ENCODE peak calls at places on chromosome 4, in seven cellular contexts. One of them, this sample, is unnamed.

GRCh38 chr4:100063355-100063754 is 113.3 kb upstream of the H2AZ1 start:
- DNase-seq in right lobe of liver: no peak
- DNase-seq in HCT116: no peak
- DNase-seq in heart left ventricle: no peak
- DNase-seq in ovary: no peak
- DNase-seq in body of pancreas: no peak
- DNase-seq in GM12878: no peak
- DNase-seq in this sample: no peak

GRCh38 chr4:121863787-121864186 is 6.5 kb downstream of the BBS7 start:
- DNase-seq in right lobe of liver: no peak
- DNase-seq in HCT116: no peak
- DNase-seq in heart left ventricle: no peak
- DNase-seq in ovary: no peak
- DNase-seq in body of pancreas: no peak
- DNase-seq in GM12878: no peak
- DNase-seq in this sample: no peak

GRCh38 chr4:47926667-47927258 is 12.4 kb upstream of the NFXL1 start:
- DNase-seq in right lobe of liver: peak; percentile 44
- DNase-seq in HCT116: peak; percentile 43
- DNase-seq in heart left ventricle: peak; percentile 33
- DNase-seq in ovary: peak; percentile 45
- DNase-seq in body of pancreas: peak; percentile 60
- DNase-seq in GM12878: no peak
- DNase-seq in this sample: no peak

GRCh38 chr4:139934336-139934735 is 219.6 kb downstream of the MAML3 start:
- DNase-seq in right lobe of liver: no peak
- DNase-seq in HCT116: no peak
- DNase-seq in heart left ventricle: no peak
- DNase-seq in ovary: peak; percentile 49
- DNase-seq in body of pancreas: no peak
- DNase-seq in GM12878: no peak
- DNase-seq in this sample: no peak

GRCh38 chr4:73870778-73871177 is 1.6 kb downstream of the CXCL1 start:
- DNase-seq in right lobe of liver: no peak
- DNase-seq in HCT116: no peak
- DNase-seq in heart left ventricle: no peak
- DNase-seq in ovary: no peak
- DNase-seq in body of pancreas: no peak
- DNase-seq in GM12878: no peak
- DNase-seq in this sample: no peak

GRCh38 chr4:136009258-136009832 is 1522.9 kb downstream of the PCDH18 start:
- DNase-seq in right lobe of liver: no peak
- DNase-seq in HCT116: no peak
- DNase-seq in heart left ventricle: no peak
- DNase-seq in ovary: no peak
- DNase-seq in body of pancreas: no peak
- DNase-seq in GM12878: no peak
- DNase-seq in this sample: no peak

GRCh38 chr4:94746746-94747145 is 11.0 kb upstream of the BMPR1B start:
- DNase-seq in right lobe of liver: no peak
- DNase-seq in HCT116: no peak
- DNase-seq in heart left ventricle: no peak
- DNase-seq in ovary: no peak
- DNase-seq in body of pancreas: no peak
- DNase-seq in GM12878: no peak
- DNase-seq in this sample: no peak

GRCh38 chr4:48258845-48259397 is 10.7 kb downstream of the TEC start:
- DNase-seq in right lobe of liver: no peak
- DNase-seq in HCT116: no peak
- DNase-seq in heart left ventricle: no peak
- DNase-seq in ovary: no peak
- DNase-seq in body of pancreas: no peak
- DNase-seq in GM12878: no peak
- DNase-seq in this sample: no peak

GRCh38 chr4:139083533-139084424 is 68.2 kb downstream of the NOCT start:
- DNase-seq in right lobe of liver: peak; percentile 75
- DNase-seq in HCT116: peak; percentile 86
- DNase-seq in heart left ventricle: peak; percentile 89
- DNase-seq in ovary: peak; percentile 93
- DNase-seq in body of pancreas: peak; percentile 90
- DNase-seq in GM12878: peak; percentile 62
- DNase-seq in this sample: peak; percentile 94

GRCh38 chr4:152090543-152090942 is 329.7 kb upstream of the GATB start:
- DNase-seq in right lobe of liver: no peak
- DNase-seq in HCT116: no peak
- DNase-seq in heart left ventricle: no peak
- DNase-seq in ovary: no peak
- DNase-seq in body of pancreas: no peak
- DNase-seq in GM12878: no peak
- DNase-seq in this sample: no peak

GRCh38 chr4:138749303-138749702 is 266.3 kb upstream of the NOCT start:
- DNase-seq in right lobe of liver: no peak
- DNase-seq in HCT116: no peak
- DNase-seq in heart left ventricle: no peak
- DNase-seq in ovary: no peak
- DNase-seq in body of pancreas: no peak
- DNase-seq in GM12878: no peak
- DNase-seq in this sample: no peak

GRCh38 chr4:75633846-75634245 is 3.5 kb upstream of the CDKL2 start:
- DNase-seq in right lobe of liver: no peak
- DNase-seq in HCT116: no peak
- DNase-seq in heart left ventricle: no peak
- DNase-seq in ovary: no peak
- DNase-seq in body of pancreas: no peak
- DNase-seq in GM12878: no peak
- DNase-seq in this sample: no peak

GRCh38 chr4:123776267-123776666 is 379.7 kb downstream of the SPRY1 start:
- DNase-seq in right lobe of liver: no peak
- DNase-seq in HCT116: no peak
- DNase-seq in heart left ventricle: no peak
- DNase-seq in ovary: no peak
- DNase-seq in body of pancreas: no peak
- DNase-seq in GM12878: peak; percentile 25
- DNase-seq in this sample: no peak

GRCh38 chr4:90357117-90357710 is 230.0 kb downstream of the CCSER1 start:
- DNase-seq in right lobe of liver: no peak
- DNase-seq in HCT116: peak; percentile 74
- DNase-seq in heart left ventricle: no peak
- DNase-seq in ovary: no peak
- DNase-seq in body of pancreas: no peak
- DNase-seq in GM12878: no peak
- DNase-seq in this sample: no peak

GRCh38 chr4:1216869-1217294 is 32.0 kb downstream of the CTBP1 start:
- DNase-seq in right lobe of liver: no peak
- DNase-seq in HCT116: no peak
- DNase-seq in heart left ventricle: no peak
- DNase-seq in ovary: no peak
- DNase-seq in body of pancreas: no peak
- DNase-seq in GM12878: no peak
- DNase-seq in this sample: no peak

GRCh38 chr4:86960557-86960959 is 25.7 kb downstream of the AFF1 start:
- DNase-seq in right lobe of liver: no peak
- DNase-seq in HCT116: no peak
- DNase-seq in heart left ventricle: no peak
- DNase-seq in ovary: no peak
- DNase-seq in body of pancreas: no peak
- DNase-seq in GM12878: no peak
- DNase-seq in this sample: no peak

GRCh38 chr4:82401600-82401999 is 27.8 kb upstream of the HNRNPD start:
- DNase-seq in right lobe of liver: no peak
- DNase-seq in HCT116: no peak
- DNase-seq in heart left ventricle: no peak
- DNase-seq in ovary: no peak
- DNase-seq in body of pancreas: no peak
- DNase-seq in GM12878: no peak
- DNase-seq in this sample: no peak

GRCh38 chr4:189143255-189143654 is 797.4 kb upstream of the FRG1 start:
- DNase-seq in right lobe of liver: no peak
- DNase-seq in HCT116: peak; percentile 43
- DNase-seq in heart left ventricle: no peak
- DNase-seq in ovary: no peak
- DNase-seq in body of pancreas: no peak
- DNase-seq in GM12878: no peak
- DNase-seq in this sample: no peak

GRCh38 chr4:150561338-150561737 is 20.6 kb upstream of the MAB21L2 start:
- DNase-seq in right lobe of liver: no peak
- DNase-seq in HCT116: no peak
- DNase-seq in heart left ventricle: no peak
- DNase-seq in ovary: no peak
- DNase-seq in body of pancreas: no peak
- DNase-seq in GM12878: no peak
- DNase-seq in this sample: no peak

GRCh38 chr4:162782778-162783507 is 383.7 kb downstream of the NAF1 start:
- DNase-seq in right lobe of liver: no peak
- DNase-seq in HCT116: no peak
- DNase-seq in heart left ventricle: no peak
- DNase-seq in ovary: no peak
- DNase-seq in body of pancreas: no peak
- DNase-seq in GM12878: no peak
- DNase-seq in this sample: no peak

GRCh38 chr4:98932539-98932938 is 3.6 kb upstream of the EIF4E start:
- DNase-seq in right lobe of liver: no peak
- DNase-seq in HCT116: no peak
- DNase-seq in heart left ventricle: no peak
- DNase-seq in ovary: no peak
- DNase-seq in body of pancreas: no peak
- DNase-seq in GM12878: no peak
- DNase-seq in this sample: no peak

DNA sequence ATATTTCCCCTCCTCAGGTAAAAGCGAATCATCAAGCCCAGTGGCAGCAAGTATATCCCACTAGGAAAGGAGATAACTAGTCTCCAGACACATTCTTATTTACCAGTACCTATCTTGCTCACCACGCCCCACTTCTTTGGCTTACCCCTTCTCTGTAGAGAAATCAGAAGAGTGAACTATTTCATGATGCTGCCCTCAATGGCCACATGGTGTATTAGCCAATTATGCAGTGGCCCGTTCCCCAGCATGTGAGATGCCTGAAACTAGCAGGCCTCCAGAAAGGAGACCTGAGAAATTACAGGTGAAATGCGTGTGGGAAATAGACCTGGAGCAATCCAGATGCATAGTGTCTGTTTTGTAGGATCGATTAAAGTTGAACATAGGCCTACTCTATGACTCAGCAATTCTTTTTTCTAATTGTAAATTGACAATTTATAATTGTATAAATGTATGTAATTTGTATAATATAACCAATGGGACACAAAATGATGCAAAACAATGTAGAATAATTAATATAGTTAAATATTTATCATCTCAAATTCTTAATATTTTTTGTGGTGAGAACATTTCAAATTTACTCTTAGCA is 87.3 kb downstream of the CXCL13 start:
- DNase-seq in right lobe of liver: no peak
- DNase-seq in HCT116: no peak
- DNase-seq in heart left ventricle: no peak
- DNase-seq in ovary: no peak
- DNase-seq in body of pancreas: no peak
- DNase-seq in GM12878: no peak
- DNase-seq in this sample: no peak
- H3K4me1 ChIP-seq in right lobe of liver: peaks cover 6% of the 10 kb centered on the region
- H3K4me1 ChIP-seq in HCT116: peaks cover 11% of the 10 kb centered on the region
- H3K4me1 ChIP-seq in heart left ventricle: no peaks in the 10 kb centered on the region
- H3K4me1 ChIP-seq in ovary: no peaks in the 10 kb centered on the region
- H3K4me1 ChIP-seq in body of pancreas: peaks cover 8% of the 10 kb centered on the region
- H3K4me1 ChIP-seq in GM12878: no peaks in the 10 kb centered on the region
- H3K4me1 ChIP-seq in this sample: no peaks in the 10 kb centered on the region

GRCh38 chr4:57109530-57109846 is 697 bp downstream of the IGFBP7 start:
- DNase-seq in right lobe of liver: peak; percentile 22
- DNase-seq in HCT116: no peak
- DNase-seq in heart left ventricle: no peak
- DNase-seq in ovary: no peak
- DNase-seq in body of pancreas: no peak
- DNase-seq in GM12878: no peak
- DNase-seq in this sample: no peak

GRCh38 chr4:57109847-57110634 is at the start of gene IGFBP7:
- DNase-seq in right lobe of liver: peak; percentile 59
- DNase-seq in HCT116: no peak
- DNase-seq in heart left ventricle: peak; percentile 79
- DNase-seq in ovary: peak; percentile 80
- DNase-seq in body of pancreas: peak; percentile 34
- DNase-seq in GM12878: no peak
- DNase-seq in this sample: peak; percentile 83

GRCh38 chr4:57113870-57114269 is 3.7 kb upstream of the IGFBP7 start:
- DNase-seq in right lobe of liver: no peak
- DNase-seq in HCT116: no peak
- DNase-seq in heart left ventricle: no peak
- DNase-seq in ovary: no peak
- DNase-seq in body of pancreas: no peak
- DNase-seq in GM12878: no peak
- DNase-seq in this sample: no peak

GRCh38 chr4:57114973-57115372 is 4.8 kb upstream of the IGFBP7 start:
- DNase-seq in right lobe of liver: no peak
- DNase-seq in HCT116: no peak
- DNase-seq in heart left ventricle: no peak
- DNase-seq in ovary: no peak
- DNase-seq in body of pancreas: no peak
- DNase-seq in GM12878: no peak
- DNase-seq in this sample: no peak

GRCh38 chr4:57110635-57111546 is 706 bp upstream of the IGFBP7 start:
- DNase-seq in right lobe of liver: no peak
- DNase-seq in HCT116: no peak
- DNase-seq in heart left ventricle: peak; percentile 53
- DNase-seq in ovary: peak; percentile 62
- DNase-seq in body of pancreas: no peak
- DNase-seq in GM12878: no peak
- DNase-seq in this sample: peak; percentile 82
- TF ChIP-seq POLR2A in right lobe of liver: no peak
- TF ChIP-seq POLR2A in HCT116: no peak
- TF ChIP-seq POLR2A in heart left ventricle: no peak
- TF ChIP-seq POLR2A in ovary: peak; percentile 6
- TF ChIP-seq POLR2A in body of pancreas: peak; percentile 48
- TF ChIP-seq POLR2A in GM12878: no peak
- TF ChIP-seq POLR2A in this sample: peak; percentile 60

DNA sequence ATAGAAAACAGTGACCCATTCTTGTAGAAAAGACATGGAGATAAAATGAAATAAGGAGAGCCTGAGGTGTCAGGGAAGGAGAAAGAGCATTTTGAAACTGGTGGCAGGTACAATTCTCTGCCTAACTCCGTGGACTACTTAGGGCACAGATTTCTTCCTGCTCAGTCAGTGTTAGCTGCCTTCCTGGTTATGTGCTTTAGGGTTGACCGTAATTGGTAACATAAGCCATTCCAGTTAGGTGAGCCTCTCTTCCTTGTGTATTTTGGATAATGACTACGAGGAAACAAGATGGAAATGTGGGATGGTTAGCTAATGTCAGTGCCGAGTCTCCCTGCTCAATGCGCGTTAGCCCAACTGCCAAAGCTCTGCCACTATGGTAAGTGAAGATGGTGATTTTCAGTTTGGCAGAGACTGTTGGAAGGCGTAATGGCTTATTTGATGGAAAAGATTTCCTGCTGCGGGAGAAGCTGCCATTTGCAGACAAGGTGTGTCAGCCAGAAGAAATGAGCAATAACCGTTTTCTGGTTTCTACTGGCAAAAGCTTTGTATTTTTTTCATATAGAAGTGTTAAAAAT is 174.1 kb downstream of the CBR4 start:
- DNase-seq in right lobe of liver: no peak
- DNase-seq in HCT116: no peak
- DNase-seq in heart left ventricle: no peak
- DNase-seq in ovary: no peak
- DNase-seq in body of pancreas: no peak
- DNase-seq in GM12878: no peak
- DNase-seq in this sample: no peak
- H3K4me1 ChIP-seq in right lobe of liver: no peaks in the 10 kb centered on the region
- H3K4me1 ChIP-seq in HCT116: peaks cover 9% of the 10 kb centered on the region
- H3K4me1 ChIP-seq in heart left ventricle: peaks cover 2% of the 10 kb centered on the region
- H3K4me1 ChIP-seq in ovary: peaks cover 24% of the 10 kb centered on the region
- H3K4me1 ChIP-seq in body of pancreas: peaks cover 26% of the 10 kb centered on the region
- H3K4me1 ChIP-seq in GM12878: no peaks in the 10 kb centered on the region
- H3K4me1 ChIP-seq in this sample: peaks cover 66% of the 10 kb centered on the region

GRCh38 chr4:147617173-147617840 is at the start of gene TMEM184C:
- DNase-seq in right lobe of liver: peak; percentile 97
- DNase-seq in HCT116: peak; percentile 90
- DNase-seq in heart left ventricle: peak; percentile 98
- DNase-seq in ovary: peak; percentile 99
- DNase-seq in body of pancreas: peak; percentile 99
- DNase-seq in GM12878: peak; percentile 89
- DNase-seq in this sample: peak; percentile 99
- TF ChIP-seq POLR2A in right lobe of liver: peak; percentile 72
- TF ChIP-seq POLR2A in HCT116: peak; percentile 66
- TF ChIP-seq POLR2A in heart left ventricle: peak; percentile 79
- TF ChIP-seq POLR2A in ovary: peak; percentile 71
- TF ChIP-seq POLR2A in body of pancreas: peak; percentile 92
- TF ChIP-seq POLR2A in GM12878: peak; percentile 93
- TF ChIP-seq POLR2A in this sample: no peak

This sample was measured in sigmoid colon.